ENCODE peak calls at places on chromosome 5, in five cellular contexts. B, E, N, H and S are unnamed samples.

GRCh38 chr5:169424956-169425318 is 124.0 kb upstream of the SLIT3 start:
- DNase-seq in B (no peak), E (no peak), N (no peak), H (no peak), S (no peak)

GRCh38 chr5:33743089-33743488 is 148.7 kb downstream of the ADAMTS12 start:
- DNase-seq in B (no peak), E (no peak), N (no peak), H (no peak), S (no peak)

GRCh38 chr5:91651704-91652103 is 268.6 kb upstream of the ARRDC3 start:
- DNase-seq in B (no peak), E (no peak), N (no peak), H (no peak), S (no peak)

GRCh38 chr5:137730331-137730730 is 5.6 kb downstream of the KLHL3 start:
- DNase-seq in B (no peak), E (no peak), N (no peak), H (no peak), S (no peak)

GRCh38 chr5:1133510-1134255 is 21.8 kb upstream of the SLC12A7 start:
- DNase-seq in B (no peak), E (peak; percentile 71), N (no peak), H (no peak), S (no peak)

GRCh38 chr5:14767942-14768837 is 103.4 kb downstream of the ANKH start:
- DNase-seq in B (no peak), E (no peak), N (no peak), H (no peak), S (no peak)

GRCh38 chr5:58786904-58787303 is 204.0 kb downstream of the RAB3C start:
- DNase-seq in B (no peak), E (no peak), N (no peak), H (no peak), S (no peak)

GRCh38 chr5:135037519-135038201 is 3.6 kb upstream of the PITX1 start:
- DNase-seq in B (peak; percentile 46), E (no peak), N (peak; percentile 31), H (no peak), S (no peak)

GRCh38 chr5:121975294-121975693 is 13.5 kb downstream of the SRFBP1 start:
- DNase-seq in B (no peak), E (no peak), N (no peak), H (no peak), S (no peak)

GRCh38 chr5:67310740-67311139 is 114.1 kb upstream of the CD180 start:
- DNase-seq in B (no peak), E (no peak), N (no peak), H (no peak), S (no peak)

GRCh38 chr5:98604301-98604700 is 169.2 kb upstream of the RGMB start:
- DNase-seq in B (no peak), E (no peak), N (no peak), H (no peak), S (no peak)

GRCh38 chr5:134111741-134112647 is 2.5 kb upstream of the TCF7 start:
- DNase-seq in B (no peak), E (no peak), N (no peak), H (no peak), S (no peak)

GRCh38 chr5:73444499-73445432 is 3.8 kb downstream of the FOXD1 start:
- DNase-seq in B (peak; percentile 40), E (no peak), N (no peak), H (no peak), S (no peak)

GRCh38 chr5:121325930-121326329 is 525.8 kb upstream of the FTMT start:
- DNase-seq in B (no peak), E (no peak), N (no peak), H (no peak), S (no peak)

GRCh38 chr5:106476630-106477029 is 1194.1 kb downstream of the EFNA5 start:
- DNase-seq in B (no peak), E (no peak), N (no peak), H (no peak), S (no peak)

GRCh38 chr5:62296998-62297397 is 9.0 kb upstream of the KIF2A start:
- DNase-seq in B (no peak), E (no peak), N (no peak), H (no peak), S (no peak)

GRCh38 chr5:50963647-50964584 is 297.5 kb downstream of the PARP8 start:
- DNase-seq in B (peak; percentile 65), E (no peak), N (no peak), H (no peak), S (no peak)

GRCh38 chr5:132052520-132052919 is 7.9 kb upstream of the IL3 start:
- DNase-seq in B (no peak), E (no peak), N (peak; percentile 71), H (peak; percentile 39), S (no peak)

GRCh38 chr5:103280962-103281361 is 22.4 kb downstream of the MACIR start:
- DNase-seq in B (no peak), E (no peak), N (no peak), H (no peak), S (no peak)

GRCh38 chr5:112823181-112823580 is 37.9 kb upstream of the SRP19 start:
- DNase-seq in B (no peak), E (no peak), N (no peak), H (no peak), S (no peak)

GRCh38 chr5:164052536-164053090 is 547.2 kb downstream of the MAT2B start:
- DNase-seq in B (no peak), E (no peak), N (no peak), H (no peak), S (no peak)

GRCh38 chr5:43603535-43604363 is 769 bp downstream of the NNT start:
- DNase-seq in B (peak; percentile 35), E (peak; percentile 48), N (peak; percentile 89), H (peak; percentile 86), S (no peak)

GRCh38 chr5:71528206-71528605 is 58.9 kb upstream of the MCCC2 start:
- DNase-seq in B (no peak), E (no peak), N (no peak), H (no peak), S (no peak)

GRCh38 chr5:984774-985173 is 23.8 kb upstream of the NKD2 start:
- DNase-seq in B (no peak), E (no peak), N (no peak), H (no peak), S (no peak)

GRCh38 chr5:96431376-96432244 is 1.4 kb downstream of the PCSK1 start:
- DNase-seq in B (peak; percentile 57), E (no peak), N (peak; percentile 82), H (no peak), S (no peak)

GRCh38 chr5:169895876-169896275 is 84.4 kb downstream of the INSYN2B start:
- DNase-seq in B (no peak), E (no peak), N (no peak), H (no peak), S (no peak)

GRCh38 chr5:82355053-82355452 is 76.9 kb upstream of the RPS23 start:
- DNase-seq in B (no peak), E (no peak), N (no peak), H (no peak), S (no peak)

DNA sequence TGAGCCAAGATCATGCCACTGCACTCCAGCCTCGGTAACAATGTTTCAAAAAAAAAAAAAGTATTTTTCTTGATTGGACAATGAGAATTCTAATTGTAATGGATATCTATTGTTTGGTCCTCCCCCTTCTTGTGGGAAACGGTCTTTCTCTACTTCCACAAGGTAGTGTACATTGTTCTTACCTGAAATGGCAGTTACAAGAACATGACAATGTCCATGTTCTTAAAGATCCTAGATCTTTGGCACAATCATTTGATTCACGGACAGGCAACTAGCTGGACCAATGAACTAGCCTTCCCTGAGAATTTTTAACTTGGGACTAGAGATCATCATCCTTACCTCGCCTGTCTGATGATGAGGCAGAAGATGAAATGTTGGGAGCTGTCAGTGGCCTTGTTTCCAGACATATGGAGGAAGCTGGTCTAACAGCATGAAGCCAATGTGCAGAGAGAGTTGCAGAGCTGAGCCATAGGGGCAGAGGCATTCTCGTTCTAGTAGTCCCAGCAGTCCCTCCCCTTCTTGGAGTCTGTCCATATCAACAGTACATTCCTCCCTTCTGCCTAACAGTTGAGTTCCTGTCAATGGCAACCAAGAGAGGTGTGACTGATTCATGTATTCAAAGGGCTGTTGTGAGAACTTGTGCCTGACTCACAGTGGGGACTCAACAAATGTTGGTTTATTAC is 2.2 kb upstream of the MARCHF6 start:
- DNase-seq in B (no peak), E (no peak), N (no peak), H (no peak), S (no peak)
- H3K4me3 ChIP-seq in B (no peak overlapping the region), E (no peak overlapping the region), N (no peak overlapping the region), H (no peak overlapping the region), S (no peak overlapping the region)

GRCh38 chr5:36135994-36136393 is 15.7 kb downstream of the LMBRD2 start:
- DNase-seq in B (no peak), E (no peak), N (no peak), H (no peak), S (no peak)
- H3K4me3 ChIP-seq in B (no peak overlapping the region), E (no peak overlapping the region), N (no peak overlapping the region), H (no peak overlapping the region), S (no peak overlapping the region)

DNA sequence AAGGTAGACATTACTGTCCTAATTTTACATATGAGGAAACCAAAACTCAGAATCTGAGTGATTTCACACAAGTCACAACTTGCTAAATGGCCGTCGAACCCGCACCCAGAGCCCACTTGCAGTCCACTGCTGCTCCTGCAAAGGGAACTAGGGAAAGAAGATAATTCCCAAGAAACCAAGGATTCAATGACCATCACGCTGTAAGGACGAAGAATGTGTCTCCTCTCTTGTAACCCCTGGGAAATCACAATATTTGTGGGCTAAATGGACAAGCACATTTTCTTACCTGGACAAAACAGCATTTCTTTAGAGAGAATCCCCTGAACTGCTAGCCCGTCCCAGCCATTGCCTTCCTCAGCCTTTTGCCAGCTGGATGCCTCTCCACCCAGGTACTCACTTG is 2.4 kb downstream of the RPS14 start:
- DNase-seq in B (no peak), E (no peak), N (no peak), H (no peak), S (no peak)
- H3K4me3 ChIP-seq in B (no peak overlapping the region), E (peak overlapping the region; percentile 97), N (no peak overlapping the region), H (no peak overlapping the region), S (peak overlapping the region; percentile 84)

GRCh38 chr5:139517683-139518564 is 35.4 kb upstream of the STING1 start:
- DNase-seq in B (peak; percentile 96), E (peak; percentile 90), N (peak; percentile 97), H (peak; percentile 95), S (peak; percentile 39)
- H3K4me3 ChIP-seq in B (peak overlapping the region; percentile 53), E (peak overlapping the region; percentile 60), N (peak overlapping the region; percentile 21), H (peak overlapping the region; percentile 59), S (peak overlapping the region; percentile 61)

GRCh38 chr5:79585129-79585528 is 27.1 kb upstream of the TENT2 start:
- DNase-seq in B (no peak), E (no peak), N (no peak), H (no peak), S (no peak)

GRCh38 chr5:79590395-79590999 is 21.7 kb upstream of the TENT2 start:
- DNase-seq in B (no peak), E (no peak), N (no peak), H (no peak), S (no peak)

DNA sequence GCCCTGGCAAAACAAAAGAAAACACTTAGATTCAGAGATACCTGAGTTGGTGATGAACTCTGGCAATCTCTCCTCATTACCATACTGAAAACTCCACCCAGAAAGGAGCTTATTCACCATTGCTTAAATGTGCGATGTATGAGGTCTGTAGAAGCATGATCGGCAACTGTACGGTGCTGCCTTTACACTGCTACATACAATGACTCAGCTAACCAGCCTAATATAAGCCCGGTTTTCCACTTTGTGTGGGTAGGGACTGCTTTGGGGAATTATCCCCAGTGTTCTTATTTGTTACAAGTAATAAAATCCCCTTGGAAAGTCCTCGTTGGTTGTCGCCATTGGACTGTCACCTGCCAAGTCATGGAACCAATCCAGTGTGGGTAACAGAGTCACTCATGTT is 23.6 kb upstream of the TENT2 start:
- DNase-seq in B (no peak), E (no peak), N (no peak), H (no peak), S (no peak)
- H3K4me3 ChIP-seq in B (no peak overlapping the region), E (no peak overlapping the region), N (no peak overlapping the region), H (no peak overlapping the region), S (no peak overlapping the region)